ENCODE peak calls at places on chromosomes 12 and 14, in four cellular contexts. O is IMR-90, Q is H9, S is H1. C is an unnamed sample.

GRCh38 chr12:100229036-100229635 is 28.5 kb downstream of the ACTR6 start:
- DNase-seq in S (no peak), O (peak; percentile 13), Q (no peak), C (peak; percentile 27)

GRCh38 chr12:56804169-56804568 is 41.0 kb downstream of the HSD17B6 start:
- DNase-seq in S (no peak), Q (no peak), O (no peak), C (no peak)

GRCh38 chr12:87995581-87996178 is 33.5 kb downstream of the C12orf50 start:
- DNase-seq in Q (peak; percentile 80), S (peak; percentile 41), O (peak; percentile 73), C (peak; percentile 80)

GRCh38 chr14:26204954-26205479 is 392.8 kb downstream of the NOVA1 start:
- DNase-seq in Q (peak; percentile 63), S (no peak), O (no peak), C (peak; percentile 91)

GRCh38 chr14:92373336-92373735 is 50.4 kb downstream of the SLC24A4 start:
- DNase-seq in Q (no peak), O (no peak), S (no peak), C (no peak)

GRCh38 chr12:30796508-30796780 is 41.7 kb upstream of the CAPRIN2 start:
- DNase-seq in Q (peak; percentile 81), O (peak; percentile 67), S (no peak), C (no peak)

GRCh38 chr14:21071225-21072041 is 1.3 kb downstream of the ARHGEF40 start:
- DNase-seq in S (no peak), Q (peak; percentile 92), O (peak; percentile 95), C (peak; percentile 98)

GRCh38 chr12:503111-503761 is 43.5 kb downstream of the B4GALNT3 start:
- DNase-seq in Q (peak; percentile 28), S (no peak), O (no peak), C (peak; percentile 35)

GRCh38 chr12:67220065-67220464 is 49.1 kb upstream of the CAND1 start:
- DNase-seq in S (no peak), O (no peak), Q (peak; percentile 54), C (peak; percentile 39)

GRCh38 chr12:1630081-1630826 is 1.2 kb downstream of the WNT5B start:
- DNase-seq in O (no peak), S (no peak), Q (peak; percentile 78), C (peak; percentile 70)

GRCh38 chr12:124296295-124296915 is 1.5 kb downstream of the RFLNA start:
- DNase-seq in Q (peak; percentile 46), O (no peak), S (no peak), C (peak; percentile 12)

GRCh38 chr12:127108360-127109215 is 1158.4 kb upstream of the TMEM132C start:
- DNase-seq in Q (peak; percentile 75), S (no peak), O (peak; percentile 42), C (peak; percentile 65)

GRCh38 chr14:60317609-60318008 is 68.6 kb downstream of the PPM1A start:
- DNase-seq in Q (peak; percentile 56), S (no peak), O (no peak), C (peak; percentile 51)

GRCh38 chr14:94129111-94129757 is at the start of gene IFI27L2:
- DNase-seq in S (peak; percentile 47), O (peak; percentile 73), Q (peak; percentile 95), C (peak; percentile 93)

GRCh38 chr14:72812292-72812851 is 81.5 kb downstream of the DPF3 start:
- DNase-seq in O (no peak), S (no peak), Q (peak; percentile 61), C (peak; percentile 65)

GRCh38 chr14:63642656-63643382 is 1.1 kb upstream of the WDR89 start:
- DNase-seq in Q (no peak), O (no peak), S (no peak), C (no peak)

GRCh38 chr14:103230021-103230420 is 104.0 kb upstream of the EIF5 start:
- DNase-seq in Q (no peak), O (no peak), S (no peak), C (no peak)

GRCh38 chr14:89519000-89519399 is 102.0 kb upstream of the FOXN3 start:
- DNase-seq in S (no peak), Q (no peak), O (peak; percentile 96), C (no peak)

GRCh38 chr12:92010853-92011701 is 134.6 kb downstream of the BTG1 start:
- DNase-seq in Q (no peak), S (no peak), O (no peak), C (no peak)
- H3K23ac ChIP-seq in Q (no peak overlapping the region), S (no peak overlapping the region), O (no peak overlapping the region), C (no peak overlapping the region)

DNA sequence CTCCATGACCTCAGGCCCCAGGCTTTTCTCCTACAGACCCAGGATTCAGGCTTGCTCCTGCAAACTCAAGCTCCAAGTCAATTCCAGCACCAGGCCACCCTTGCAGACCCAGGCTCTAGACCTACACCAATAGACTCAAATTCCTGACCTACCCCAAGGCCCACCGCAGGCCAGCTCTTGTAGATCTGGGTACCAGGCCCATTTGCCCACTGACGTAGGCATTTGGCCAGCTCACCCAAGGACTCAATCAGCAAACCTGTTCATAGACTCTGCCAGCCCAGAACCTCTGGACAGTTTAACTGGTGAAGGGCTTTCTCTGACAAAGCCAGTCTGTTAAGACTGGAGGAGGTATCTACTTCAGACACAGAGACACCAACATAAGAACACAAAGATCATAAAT is 52.3 kb downstream of the SPTSSA start:
- DNase-seq in O (no peak), Q (no peak), S (no peak), C (no peak)
- H4K5ac ChIP-seq in O (no peak overlapping the region), Q (no peak overlapping the region), S (no peak overlapping the region), C (no peak overlapping the region)

DNA sequence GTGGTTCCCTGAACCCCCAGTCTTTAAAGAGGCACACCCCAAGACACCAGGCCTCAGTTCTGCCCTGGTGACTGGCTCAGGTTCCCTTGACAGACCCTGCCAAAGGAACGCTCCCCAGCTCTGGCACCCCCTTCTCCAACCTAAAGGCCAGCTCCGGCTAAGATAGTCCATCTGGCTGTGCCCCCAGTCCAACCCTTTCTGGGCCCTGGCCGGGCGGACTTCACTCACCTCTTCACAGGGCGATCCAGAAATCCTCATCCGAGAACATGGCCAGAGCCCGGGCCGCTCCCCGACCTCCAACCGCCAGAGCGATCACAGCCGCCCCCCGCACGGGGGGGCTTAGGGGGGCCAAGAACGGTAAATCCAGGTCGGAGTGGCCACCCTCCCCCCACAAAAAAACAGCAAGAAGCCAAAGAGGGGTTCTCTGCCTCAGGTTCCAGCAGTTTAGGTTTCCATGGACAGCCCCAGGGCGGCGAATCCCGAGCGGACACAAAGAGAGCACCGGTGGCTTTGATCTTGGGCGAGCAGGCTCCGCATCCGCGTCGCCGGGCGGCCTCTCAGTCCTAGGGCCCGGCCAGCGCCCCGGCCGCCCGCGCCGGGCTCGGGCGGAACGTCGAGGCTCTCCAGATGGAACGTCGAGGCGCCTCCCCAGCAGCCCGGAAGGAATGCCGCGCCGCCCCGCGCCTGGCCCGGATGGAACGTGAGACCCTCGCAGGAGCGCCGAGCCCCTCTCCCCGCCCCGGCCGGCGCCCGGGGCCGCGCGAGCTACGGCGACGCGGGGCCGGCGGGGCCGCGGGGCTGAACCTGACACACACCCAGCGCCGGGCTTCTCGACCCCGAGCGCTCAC is 985 bp downstream of the KMT2D start:
- DNase-seq in S (no peak), Q (no peak), O (no peak), C (peak; percentile 57)
- H2BK15ac ChIP-seq in S (no peak overlapping the region), Q (no peak overlapping the region), O (no peak overlapping the region), C (no peak overlapping the region)

DNA sequence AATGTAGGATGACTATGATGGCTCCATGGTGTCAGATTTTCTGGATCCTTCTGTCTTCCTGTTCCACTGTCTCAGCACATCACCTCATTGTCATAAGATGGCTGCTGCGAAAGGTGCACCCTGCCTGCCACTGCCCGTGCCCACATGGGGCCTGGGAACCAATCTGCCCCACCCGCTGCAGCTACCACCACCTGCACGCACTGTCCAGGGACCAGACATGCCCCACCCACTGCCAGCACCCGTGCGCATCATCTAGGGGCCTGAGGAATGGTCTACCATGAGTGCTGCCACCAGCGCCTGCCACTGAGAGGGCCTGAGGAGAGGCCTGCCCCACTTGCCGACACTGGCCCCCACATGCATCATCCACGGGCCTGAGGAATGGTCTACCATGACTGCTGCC is 23.8 kb downstream of the CYP46A1 start:
- DNase-seq in Q (peak; percentile 14), S (no peak), O (no peak), C (no peak)
- H3K23ac ChIP-seq in Q (no peak overlapping the region), S (no peak overlapping the region), O (no peak overlapping the region), C (no peak overlapping the region)

DNA sequence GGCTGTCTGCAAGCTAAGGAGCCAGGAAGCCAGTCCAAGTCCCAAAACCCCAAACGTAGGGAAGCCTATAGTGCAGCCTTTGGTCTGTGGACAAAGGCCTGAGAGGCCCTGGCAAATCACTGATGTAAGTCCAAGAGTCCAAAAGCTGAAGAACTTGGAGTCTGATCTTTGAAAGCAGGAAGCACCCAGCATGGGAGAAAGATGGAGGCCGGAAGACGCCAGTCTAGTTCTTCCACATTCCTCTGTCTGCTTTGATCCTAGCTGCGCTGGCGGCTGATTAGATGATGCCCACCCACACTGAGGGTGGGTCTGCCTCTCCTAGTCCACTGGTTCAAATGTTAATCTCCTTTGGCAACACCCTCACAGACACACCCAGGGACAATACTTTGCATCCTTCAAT is 58.5 kb downstream of the CAPS2 start:
- DNase-seq in Q (no peak), O (no peak), S (no peak), C (no peak)
- H4K5ac ChIP-seq in Q (no peak overlapping the region), O (no peak overlapping the region), S (no peak overlapping the region), C (no peak overlapping the region)

GRCh38 chr14:68583527-68584275 is 209.2 kb downstream of the ZFP36L1 start:
- DNase-seq in O (no peak), S (no peak), Q (no peak), C (no peak)
- H2BK15ac ChIP-seq in O (no peak overlapping the region), S (no peak overlapping the region), Q (no peak overlapping the region), C (no peak overlapping the region)

GRCh38 chr12:69468237-69469026 is 1.8 kb upstream of the FRS2 start:
- DNase-seq in Q (no peak), S (no peak), O (no peak), C (peak; percentile 64)
- H3K23ac ChIP-seq in Q (no peak overlapping the region), S (no peak overlapping the region), O (no peak overlapping the region), C (no peak overlapping the region)

DNA sequence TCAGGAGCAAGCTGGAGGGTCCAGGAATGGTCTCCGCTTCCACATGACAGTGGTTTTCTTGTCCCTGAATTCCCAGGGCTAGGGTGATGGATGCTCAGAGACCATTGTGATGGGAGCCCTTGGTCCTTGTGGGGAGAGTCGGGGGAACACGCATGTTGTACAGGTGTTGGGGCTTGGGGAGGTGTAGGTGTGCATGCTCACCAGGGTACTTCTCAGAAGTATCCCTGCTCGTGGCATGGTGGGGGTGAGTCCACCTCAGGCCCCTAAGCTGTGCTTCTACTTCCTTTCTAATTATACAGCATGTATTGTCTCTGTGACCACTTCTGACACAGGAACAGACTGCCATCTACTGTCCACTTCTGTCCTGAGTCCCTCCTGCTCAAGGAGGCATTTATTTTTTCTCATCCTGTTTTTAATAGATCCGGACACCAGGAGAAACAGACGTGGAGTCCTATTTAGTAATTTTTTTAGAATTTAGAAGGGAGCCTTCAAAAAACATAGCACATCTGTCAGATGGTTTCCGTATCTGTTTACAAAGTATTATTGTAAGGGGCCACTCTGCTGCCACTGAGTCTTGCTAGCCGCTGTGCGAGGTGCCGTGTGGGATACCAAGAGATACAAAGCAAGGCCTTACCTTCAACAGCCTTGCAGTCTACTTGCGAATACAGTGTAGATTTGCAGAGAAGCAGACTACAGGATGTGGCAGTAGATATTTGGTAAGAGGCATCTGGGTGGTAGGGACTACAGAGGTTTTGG is 10.5 kb downstream of the NTF3 start:
- DNase-seq in Q (no peak), O (peak; percentile 73), S (no peak), C (peak; percentile 75)
- H4K5ac ChIP-seq in Q (no peak overlapping the region), O (peak overlapping the region; percentile 6), S (no peak overlapping the region), C (no peak overlapping the region)

C was measured in mesendoderm.